ENCODE peak calls at places on chromosomes 13 and 19, in nine cellular contexts. One of them, this sample, is unnamed.

GRCh38 chr13:78625384-78625783 is 22.0 kb upstream of the POU4F1 start:
- DNase-seq in cardiac fibroblast: no peak
- DNase-seq in GM23338: no peak
- DNase-seq in adrenal gland: no peak
- DNase-seq in fibroblast of the aortic adventitia: no peak
- DNase-seq in fibroblast of lung: no peak
- DNase-seq in right atrium auricular region: no peak
- DNase-seq in colonic mucosa: no peak
- DNase-seq in CD8-positive, alpha-beta T cell: no peak
- DNase-seq in this sample: no peak

GRCh38 chr13:40206241-40207109 is 460.0 kb downstream of the FOXO1 start:
- DNase-seq in cardiac fibroblast: peak; percentile 52
- DNase-seq in GM23338: no peak
- DNase-seq in adrenal gland: no peak
- DNase-seq in fibroblast of the aortic adventitia: peak; percentile 80
- DNase-seq in fibroblast of lung: peak; percentile 47
- DNase-seq in right atrium auricular region: no peak
- DNase-seq in colonic mucosa: no peak
- DNase-seq in CD8-positive, alpha-beta T cell: peak; percentile 57
- DNase-seq in this sample: peak; percentile 81

GRCh38 chr19:56066152-56067023 is 54.7 kb downstream of the ZNF787 start:
- DNase-seq in cardiac fibroblast: peak; percentile 55
- DNase-seq in GM23338: peak; percentile 82
- DNase-seq in adrenal gland: peak; percentile 84
- DNase-seq in fibroblast of the aortic adventitia: peak; percentile 40
- DNase-seq in fibroblast of lung: peak; percentile 34
- DNase-seq in right atrium auricular region: no peak
- DNase-seq in colonic mucosa: peak; percentile 69
- DNase-seq in CD8-positive, alpha-beta T cell: peak; percentile 62
- DNase-seq in this sample: peak; percentile 38

GRCh38 chr19:9793051-9793591 is 24.6 kb upstream of the ZNF846 start:
- DNase-seq in cardiac fibroblast: peak; percentile 64
- DNase-seq in GM23338: peak; percentile 75
- DNase-seq in adrenal gland: peak; percentile 71
- DNase-seq in fibroblast of the aortic adventitia: peak; percentile 41
- DNase-seq in fibroblast of lung: peak; percentile 44
- DNase-seq in right atrium auricular region: peak; percentile 66
- DNase-seq in colonic mucosa: peak; percentile 70
- DNase-seq in CD8-positive, alpha-beta T cell: peak; percentile 77
- DNase-seq in this sample: peak; percentile 54

GRCh38 chr19:10566408-10566657 is 523 bp upstream of the KRI1 start:
- DNase-seq in cardiac fibroblast: no peak
- DNase-seq in GM23338: no peak
- DNase-seq in adrenal gland: no peak
- DNase-seq in fibroblast of the aortic adventitia: no peak
- DNase-seq in fibroblast of lung: no peak
- DNase-seq in right atrium auricular region: no peak
- DNase-seq in colonic mucosa: no peak
- DNase-seq in CD8-positive, alpha-beta T cell: no peak
- DNase-seq in this sample: no peak

GRCh38 chr19:39236527-39236926 is 8.3 kb downstream of the IFNL3 start:
- DNase-seq in cardiac fibroblast: no peak
- DNase-seq in GM23338: no peak
- DNase-seq in adrenal gland: no peak
- DNase-seq in fibroblast of the aortic adventitia: no peak
- DNase-seq in fibroblast of lung: no peak
- DNase-seq in right atrium auricular region: no peak
- DNase-seq in colonic mucosa: no peak
- DNase-seq in CD8-positive, alpha-beta T cell: peak; percentile 54
- DNase-seq in this sample: no peak

GRCh38 chr13:67775359-67775758 is 545.2 kb upstream of the PCDH9 start:
- DNase-seq in cardiac fibroblast: no peak
- DNase-seq in GM23338: no peak
- DNase-seq in adrenal gland: no peak
- DNase-seq in fibroblast of the aortic adventitia: no peak
- DNase-seq in fibroblast of lung: no peak
- DNase-seq in right atrium auricular region: no peak
- DNase-seq in colonic mucosa: no peak
- DNase-seq in CD8-positive, alpha-beta T cell: no peak
- DNase-seq in this sample: no peak

GRCh38 chr19:41000310-41000737 is 9.2 kb downstream of the CYP2B6 start:
- DNase-seq in cardiac fibroblast: no peak
- DNase-seq in GM23338: no peak
- DNase-seq in adrenal gland: no peak
- DNase-seq in fibroblast of the aortic adventitia: no peak
- DNase-seq in fibroblast of lung: no peak
- DNase-seq in right atrium auricular region: no peak
- DNase-seq in colonic mucosa: peak; percentile 52
- DNase-seq in CD8-positive, alpha-beta T cell: no peak
- DNase-seq in this sample: no peak

GRCh38 chr19:46967578-46968018 is 52.0 kb upstream of the NPAS1 start:
- DNase-seq in cardiac fibroblast: no peak
- DNase-seq in GM23338: no peak
- DNase-seq in adrenal gland: peak; percentile 77
- DNase-seq in fibroblast of the aortic adventitia: peak; percentile 54
- DNase-seq in fibroblast of lung: no peak
- DNase-seq in right atrium auricular region: peak; percentile 78
- DNase-seq in colonic mucosa: peak; percentile 68
- DNase-seq in CD8-positive, alpha-beta T cell: peak; percentile 60
- DNase-seq in this sample: no peak

GRCh38 chr19:17484520-17485180 is 14.3 kb downstream of the SLC27A1 start:
- DNase-seq in cardiac fibroblast: no peak
- DNase-seq in GM23338: peak; percentile 60
- DNase-seq in adrenal gland: no peak
- DNase-seq in fibroblast of the aortic adventitia: no peak
- DNase-seq in fibroblast of lung: no peak
- DNase-seq in right atrium auricular region: no peak
- DNase-seq in colonic mucosa: no peak
- DNase-seq in CD8-positive, alpha-beta T cell: no peak
- DNase-seq in this sample: no peak

GRCh38 chr19:50362656-50363424 is 2.6 kb downstream of the NAPSA start:
- DNase-seq in cardiac fibroblast: no peak
- DNase-seq in GM23338: no peak
- DNase-seq in adrenal gland: no peak
- DNase-seq in fibroblast of the aortic adventitia: no peak
- DNase-seq in fibroblast of lung: no peak
- DNase-seq in right atrium auricular region: no peak
- DNase-seq in colonic mucosa: no peak
- DNase-seq in CD8-positive, alpha-beta T cell: no peak
- DNase-seq in this sample: no peak

GRCh38 chr19:6287269-6287885 is 7.6 kb upstream of the MLLT1 start:
- DNase-seq in cardiac fibroblast: no peak
- DNase-seq in GM23338: no peak
- DNase-seq in adrenal gland: no peak
- DNase-seq in fibroblast of the aortic adventitia: no peak
- DNase-seq in fibroblast of lung: peak; percentile 26
- DNase-seq in right atrium auricular region: no peak
- DNase-seq in colonic mucosa: no peak
- DNase-seq in CD8-positive, alpha-beta T cell: no peak
- DNase-seq in this sample: no peak

GRCh38 chr13:91167706-91168459 is 179.6 kb upstream of the MIR17HG start:
- DNase-seq in cardiac fibroblast: no peak
- DNase-seq in GM23338: no peak
- DNase-seq in adrenal gland: no peak
- DNase-seq in fibroblast of the aortic adventitia: no peak
- DNase-seq in fibroblast of lung: peak; percentile 64
- DNase-seq in right atrium auricular region: no peak
- DNase-seq in colonic mucosa: no peak
- DNase-seq in CD8-positive, alpha-beta T cell: no peak
- DNase-seq in this sample: no peak

GRCh38 chr13:113207890-113208423 is 512 bp downstream of the PCID2 start:
- DNase-seq in cardiac fibroblast: peak; percentile 65
- DNase-seq in GM23338: peak; percentile 70
- DNase-seq in adrenal gland: peak; percentile 67
- DNase-seq in fibroblast of the aortic adventitia: peak; percentile 46
- DNase-seq in fibroblast of lung: peak; percentile 54
- DNase-seq in right atrium auricular region: no peak
- DNase-seq in colonic mucosa: peak; percentile 50
- DNase-seq in CD8-positive, alpha-beta T cell: no peak
- DNase-seq in this sample: peak; percentile 57

GRCh38 chr19:12752056-12752781 is 628 bp downstream of the BEST2 start:
- DNase-seq in cardiac fibroblast: no peak
- DNase-seq in GM23338: no peak
- DNase-seq in adrenal gland: no peak
- DNase-seq in fibroblast of the aortic adventitia: no peak
- DNase-seq in fibroblast of lung: no peak
- DNase-seq in right atrium auricular region: no peak
- DNase-seq in colonic mucosa: no peak
- DNase-seq in CD8-positive, alpha-beta T cell: no peak
- DNase-seq in this sample: no peak
- H3K4me3 ChIP-seq in cardiac fibroblast: no peak overlapping the region
- H3K4me3 ChIP-seq in GM23338: peak overlapping the region; percentile 70
- H3K4me3 ChIP-seq in adrenal gland: no peak overlapping the region
- H3K4me3 ChIP-seq in fibroblast of the aortic adventitia: no peak overlapping the region
- H3K4me3 ChIP-seq in fibroblast of lung: no peak overlapping the region
- H3K4me3 ChIP-seq in right atrium auricular region: no peak overlapping the region
- H3K4me3 ChIP-seq in colonic mucosa: no peak overlapping the region
- H3K4me3 ChIP-seq in CD8-positive, alpha-beta T cell: no peak overlapping the region
- H3K4me3 ChIP-seq in this sample: no peak overlapping the region

GRCh38 chr19:42290523-42291436 is 11.2 kb upstream of the PRR19 start:
- DNase-seq in cardiac fibroblast: no peak
- DNase-seq in GM23338: peak; percentile 44
- DNase-seq in adrenal gland: no peak
- DNase-seq in fibroblast of the aortic adventitia: no peak
- DNase-seq in fibroblast of lung: no peak
- DNase-seq in right atrium auricular region: no peak
- DNase-seq in colonic mucosa: no peak
- DNase-seq in CD8-positive, alpha-beta T cell: peak; percentile 79
- DNase-seq in this sample: no peak
- TF ChIP-seq CTCF in cardiac fibroblast: peak; percentile 53
- TF ChIP-seq CTCF in GM23338: peak; percentile 47
- TF ChIP-seq CTCF in adrenal gland: no peak
- TF ChIP-seq CTCF in fibroblast of the aortic adventitia: peak; percentile 44
- TF ChIP-seq CTCF in fibroblast of lung: peak; percentile 38
- TF ChIP-seq CTCF in right atrium auricular region: no peak
- TF ChIP-seq CTCF in colonic mucosa: peak; percentile 39
- TF ChIP-seq CTCF in CD8-positive, alpha-beta T cell: peak; percentile 57
- TF ChIP-seq CTCF in this sample: peak; percentile 30

GRCh38 chr13:27968316-27969072 is 621 bp downstream of the CDX2 start:
- DNase-seq in cardiac fibroblast: no peak
- DNase-seq in GM23338: peak; percentile 72
- DNase-seq in adrenal gland: no peak
- DNase-seq in fibroblast of the aortic adventitia: no peak
- DNase-seq in fibroblast of lung: no peak
- DNase-seq in right atrium auricular region: no peak
- DNase-seq in colonic mucosa: peak; percentile 21
- DNase-seq in CD8-positive, alpha-beta T cell: no peak
- DNase-seq in this sample: no peak
- H3K4me3 ChIP-seq in cardiac fibroblast: no peak overlapping the region
- H3K4me3 ChIP-seq in GM23338: peak overlapping the region; percentile 41
- H3K4me3 ChIP-seq in adrenal gland: no peak overlapping the region
- H3K4me3 ChIP-seq in fibroblast of the aortic adventitia: no peak overlapping the region
- H3K4me3 ChIP-seq in fibroblast of lung: no peak overlapping the region
- H3K4me3 ChIP-seq in right atrium auricular region: no peak overlapping the region
- H3K4me3 ChIP-seq in colonic mucosa: peak overlapping the region; percentile 75
- H3K4me3 ChIP-seq in CD8-positive, alpha-beta T cell: no peak overlapping the region
- H3K4me3 ChIP-seq in this sample: no peak overlapping the region

DNA sequence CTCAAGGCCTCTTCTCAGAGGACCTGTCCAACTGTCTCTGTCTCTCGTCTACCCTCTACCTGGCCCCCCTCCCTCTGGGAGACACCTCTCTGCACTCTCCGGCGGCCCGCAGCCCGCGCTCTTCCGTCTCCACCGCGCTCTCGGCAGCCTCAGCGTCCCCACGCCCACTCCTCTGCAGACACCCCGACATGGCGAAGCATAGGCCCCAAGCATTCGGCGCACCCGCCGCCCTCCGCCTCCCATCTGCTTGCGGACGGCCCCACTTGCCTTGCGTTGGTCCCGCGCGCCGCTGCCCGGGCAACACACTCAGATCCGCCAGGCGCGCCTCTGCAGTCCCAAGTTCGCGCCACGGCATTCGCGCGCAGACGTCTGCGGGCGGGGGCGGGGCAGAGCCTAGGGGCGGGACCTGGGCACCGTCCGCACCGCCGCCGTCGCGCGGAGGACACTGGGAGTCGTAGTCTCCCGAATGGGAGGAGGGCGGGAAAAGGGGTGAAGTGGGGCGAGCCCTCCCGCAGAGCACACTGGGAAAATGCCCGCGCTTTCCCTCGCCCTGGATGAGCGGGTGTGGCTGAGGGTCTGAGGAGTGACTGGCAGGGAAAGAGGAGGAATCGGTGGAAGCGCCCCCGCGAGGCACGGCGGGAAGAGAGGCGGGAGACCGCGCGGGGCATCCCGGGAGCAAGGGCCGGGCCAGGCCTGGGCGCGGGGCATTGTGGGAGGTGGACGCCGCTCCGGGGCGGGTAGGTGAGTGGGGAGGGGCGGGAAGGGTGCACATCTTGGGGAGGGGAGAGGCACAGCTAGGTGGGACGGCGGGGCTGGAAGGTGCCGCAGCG is at the start of the genes LIG1 and ZSWIM9:
- DNase-seq in cardiac fibroblast: peak; percentile 98
- DNase-seq in GM23338: peak; percentile 94
- DNase-seq in adrenal gland: peak; percentile 93
- DNase-seq in fibroblast of the aortic adventitia: peak; percentile 95
- DNase-seq in fibroblast of lung: peak; percentile 96
- DNase-seq in right atrium auricular region: peak; percentile 86
- DNase-seq in colonic mucosa: peak; percentile 94
- DNase-seq in CD8-positive, alpha-beta T cell: peak; percentile 90
- DNase-seq in this sample: peak; percentile 92
- TF ChIP-seq CTCF in cardiac fibroblast: no peak
- TF ChIP-seq CTCF in GM23338: no peak
- TF ChIP-seq CTCF in adrenal gland: no peak
- TF ChIP-seq CTCF in fibroblast of the aortic adventitia: peak; percentile 4
- TF ChIP-seq CTCF in fibroblast of lung: no peak
- TF ChIP-seq CTCF in right atrium auricular region: no peak
- TF ChIP-seq CTCF in colonic mucosa: no peak
- TF ChIP-seq CTCF in CD8-positive, alpha-beta T cell: peak; percentile 25
- TF ChIP-seq CTCF in this sample: no peak

GRCh38 chr19:4338441-4339350 is at the start of gene STAP2:
- DNase-seq in cardiac fibroblast: no peak
- DNase-seq in GM23338: peak; percentile 80
- DNase-seq in adrenal gland: no peak
- DNase-seq in fibroblast of the aortic adventitia: no peak
- DNase-seq in fibroblast of lung: no peak
- DNase-seq in right atrium auricular region: no peak
- DNase-seq in colonic mucosa: peak; percentile 91
- DNase-seq in CD8-positive, alpha-beta T cell: peak; percentile 28
- DNase-seq in this sample: no peak
- H3K4me3 ChIP-seq in cardiac fibroblast: peak within 1 kb of the TSS; percentile 38
- H3K4me3 ChIP-seq in GM23338: peak within 1 kb of the TSS; percentile 51
- H3K4me3 ChIP-seq in adrenal gland: no peak within 1 kb of the TSS
- H3K4me3 ChIP-seq in fibroblast of the aortic adventitia: peak within 1 kb of the TSS; percentile 54
- H3K4me3 ChIP-seq in fibroblast of lung: peak within 1 kb of the TSS; percentile 36
- H3K4me3 ChIP-seq in right atrium auricular region: peak within 1 kb of the TSS; percentile 52
- H3K4me3 ChIP-seq in colonic mucosa: peak within 1 kb of the TSS; percentile 48
- H3K4me3 ChIP-seq in CD8-positive, alpha-beta T cell: peak within 1 kb of the TSS; percentile 59
- H3K4me3 ChIP-seq in this sample: peak within 1 kb of the TSS; percentile 25